ENCODE peak calls at places on chromosomes 6 and 20, in five cellular contexts. X is H1, A is GM23338, J is endothelial cell of umbilical vein, P is HCT116. U is an unnamed sample.

GRCh38 chr6:33933101-33933500 is 129.3 kb upstream of the MLN start:
- DNase-seq in X (no peak), A (no peak), J (no peak), P (no peak), U (no peak)

GRCh38 chr6:105587349-105588115 is 184.7 kb upstream of the PREP start:
- DNase-seq in X (no peak), A (no peak), J (no peak), P (no peak), U (no peak)

GRCh38 chr6:89888871-89889270 is 5.4 kb upstream of the GJA10 start:
- DNase-seq in X (no peak), A (no peak), J (no peak), P (no peak), U (no peak)

GRCh38 chr6:93341900-93342613 is 77.3 kb downstream of the EPHA7 start:
- DNase-seq in X (no peak), A (no peak), J (no peak), P (no peak), U (no peak)

GRCh38 chr6:90086517-90086916 is 192.2 kb downstream of the GJA10 start:
- DNase-seq in X (no peak), A (no peak), J (peak), P (peak), U (no peak)

GRCh38 chr6:110410534-110410933 is 4.8 kb downstream of the DDO start:
- DNase-seq in X (no peak), A (no peak), J (no peak), P (no peak), U (no peak)

GRCh38 chr6:169340395-169340794 is 86.7 kb upstream of the THBS2 start:
- DNase-seq in X (no peak), A (no peak), J (no peak), P (peak), U (no peak)

GRCh38 chr6:49913656-49914055 is 47.3 kb upstream of the CRISP1 start:
- DNase-seq in X (no peak), A (peak), J (no peak), P (no peak), U (no peak)

GRCh38 chr20:62285722-62286121 is 17.1 kb upstream of the ADRM1 start:
- DNase-seq in X (no peak), A (no peak), J (peak), P (no peak), U (no peak)

GRCh38 chr20:50099565-50099991 is 13.4 kb downstream of the UBE2V1 start:
- DNase-seq in X (no peak), A (peak), J (no peak), P (no peak), U (no peak)

GRCh38 chr20:33667245-33668086 is 723 bp downstream of the ACTL10 start:
- DNase-seq in X (no peak), A (no peak), J (peak), P (no peak), U (no peak)

GRCh38 chr6:20680697-20681165 is 146.5 kb downstream of the CDKAL1 start:
- DNase-seq in X (no peak), A (no peak), J (peak), P (no peak), U (no peak)

GRCh38 chr6:73728548-73729205 is 32.7 kb downstream of the CD109 start:
- DNase-seq in X (no peak), A (no peak), J (no peak), P (no peak), U (no peak)

GRCh38 chr6:15421945-15422733 is 176.3 kb downstream of the JARID2 start:
- DNase-seq in X (no peak), A (no peak), J (no peak), P (no peak), U (no peak)

GRCh38 chr6:31769684-31770371 is 7.3 kb downstream of the VWA7 start:
- DNase-seq in X (peak), A (peak), J (peak), P (peak), U (no peak)

GRCh38 chr20:63230800-63231268 is 4.9 kb upstream of the BIRC7 start:
- DNase-seq in X (no peak), A (peak), J (peak), P (no peak), U (no peak)

GRCh38 chr6:65671922-65672321 is 35.1 kb downstream of the EYS start:
- DNase-seq in X (no peak), A (no peak), J (no peak), P (no peak), U (no peak)

GRCh38 chr20:61045876-61046585 is 206.0 kb upstream of the CDH4 start:
- DNase-seq in X (no peak), A (no peak), J (no peak), P (no peak), U (no peak)

GRCh38 chr6:163837681-163838431 is 423.3 kb downstream of the QKI start:
- DNase-seq in X (no peak), A (no peak), J (no peak), P (no peak), U (no peak)

GRCh38 chr6:11609324-11610071 is 71.9 kb downstream of the TMEM170B start:
- DNase-seq in X (peak), A (peak), J (peak), P (no peak), U (no peak)

GRCh38 chr20:24699321-24700165 is 230.1 kb downstream of the SYNDIG1 start:
- DNase-seq in X (no peak), A (no peak), J (no peak), P (no peak), U (no peak)

GRCh38 chr6:124973780-124974179 is 11.5 kb downstream of the RNF217 start:
- DNase-seq in X (no peak), A (no peak), J (no peak), P (no peak), U (no peak)

GRCh38 chr6:169723991-169724553 is at the start of gene PHF10:
- DNase-seq in X (no peak), A (peak), J (no peak), P (no peak), U (no peak)

GRCh38 chr6:30481213-30481964 is 7.9 kb upstream of the HLA-E start:
- DNase-seq in X (no peak), A (peak), J (no peak), P (no peak), U (no peak)
- TF ChIP-seq EZH2 in X (no peak), A (peak), J (peak), P (no peak), U (no peak)

DNA sequence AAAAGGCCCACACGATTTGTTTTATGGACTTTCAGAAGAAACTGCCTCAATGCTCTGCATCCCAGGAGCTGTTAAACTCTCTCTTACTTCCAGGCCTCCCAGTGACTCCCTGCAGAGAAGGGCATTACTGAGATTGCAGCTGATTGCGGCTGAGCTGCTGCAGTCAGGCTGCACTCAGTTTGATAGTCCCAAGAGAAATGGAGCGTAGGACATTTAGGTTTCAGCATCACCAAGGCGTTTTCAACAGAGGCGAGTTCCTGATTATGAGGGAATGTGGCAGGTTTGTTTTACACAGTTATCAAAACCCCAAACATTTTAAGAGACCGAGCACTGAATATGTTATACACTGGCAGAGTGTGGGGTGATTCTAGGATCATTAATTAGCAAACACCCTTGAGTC is 145.6 kb downstream of the TBX18 start:
- DNase-seq in X (no peak), A (peak), J (peak), P (no peak), U (no peak)
- H3K27ac ChIP-seq in X (no peak), A (peak), J (peak), P (no peak), U (no peak)

DNA sequence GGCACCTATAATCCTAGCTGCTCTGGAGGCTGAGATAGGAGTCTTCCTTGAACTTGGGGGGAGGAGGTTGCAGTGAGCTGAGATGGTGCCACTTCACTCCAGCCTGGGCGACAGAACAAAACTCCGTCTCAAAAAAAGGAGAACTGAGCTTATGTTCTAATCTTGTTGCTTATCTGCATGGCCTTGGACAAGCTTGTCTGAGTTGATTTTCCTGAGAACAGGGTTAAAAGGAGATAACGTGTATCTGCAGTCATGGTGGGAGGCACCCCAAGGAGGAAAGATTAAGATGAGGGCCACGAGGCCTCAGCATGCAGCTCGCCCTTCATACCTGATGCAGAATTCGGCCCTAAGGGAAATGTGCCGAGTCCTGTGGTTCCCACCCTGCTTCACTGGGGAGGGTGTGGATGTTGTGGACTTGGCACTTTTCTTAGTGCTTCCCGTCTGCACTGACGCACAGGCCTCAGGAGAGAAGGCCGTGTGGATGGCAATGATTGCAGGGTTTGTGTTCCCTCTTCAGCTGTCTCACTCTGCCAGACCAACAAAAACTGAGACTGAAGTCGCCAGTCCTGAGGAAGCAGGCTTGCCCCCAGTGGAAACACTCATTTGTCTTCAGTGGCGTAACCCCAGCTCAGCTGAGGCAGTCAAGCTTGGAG is 56.3 kb downstream of the EZR start:
- DNase-seq in X (no peak), A (peak), J (no peak), P (no peak), U (no peak)
- TF ChIP-seq POLR2AphosphoS5 in X (peak), A (peak), J (no peak), P (peak), U (no peak)

DNA sequence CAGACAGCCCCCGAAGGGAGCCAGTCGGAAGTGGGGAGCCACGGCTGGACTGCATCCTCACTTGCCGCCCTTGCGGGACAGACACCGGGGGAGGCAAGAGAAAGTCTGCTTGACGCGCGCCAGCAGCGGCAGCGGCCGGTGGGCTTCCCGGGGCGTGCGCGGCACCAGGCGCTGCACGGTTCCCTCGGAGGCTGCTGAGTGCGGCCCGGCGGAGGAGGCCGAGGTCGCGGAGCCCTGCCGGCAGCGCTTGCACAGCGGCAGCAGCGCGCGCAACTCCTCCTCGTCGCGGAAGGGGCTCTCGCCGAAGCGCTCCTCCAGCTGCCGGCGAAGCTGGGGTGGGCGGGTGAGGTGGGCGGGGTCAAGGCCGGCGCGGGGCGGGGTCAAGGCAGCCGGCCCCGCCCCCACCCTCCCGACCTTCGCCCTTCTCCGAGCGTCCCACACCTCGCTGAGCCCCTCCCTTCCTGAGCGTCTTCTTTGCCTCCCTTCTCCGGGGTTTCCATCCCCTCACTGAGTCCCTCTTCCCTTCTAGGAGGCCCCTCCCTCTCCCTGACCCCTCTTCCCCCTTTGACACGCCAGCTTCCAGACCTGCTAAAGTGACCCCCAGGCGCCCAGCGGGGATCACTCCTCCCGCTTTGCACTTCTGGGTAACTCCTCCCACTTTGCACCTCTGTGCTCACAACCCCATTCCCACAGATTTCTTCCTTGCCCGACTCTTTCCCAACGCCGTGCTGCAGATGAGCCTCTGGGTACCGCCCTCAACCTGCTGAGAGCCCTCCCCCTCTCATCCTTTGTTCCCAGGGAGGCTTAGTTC is 8.8 kb downstream of the DUSP15 start:
- DNase-seq in X (peak), A (peak), J (peak), P (peak), U (no peak)
- TF ChIP-seq EZH2 in X (peak), A (no peak), J (no peak), P (no peak), U (no peak)

U was measured in SK-N-MC.